ENCODE peak calls at places on chromosome 19, in four cellular contexts. One of them, this sample, is unnamed.

GRCh38 chr19:54455786-54456422 is 6.9 kb downstream of the LENG8 start:
- DNase-seq in effector memory CD4-positive, alpha-beta T cell: no peak
- DNase-seq in heart right ventricle: no peak
- DNase-seq in uterus: no peak
- DNase-seq in this sample: no peak

GRCh38 chr19:6071103-6071485 is 39.2 kb downstream of the RFX2 start:
- DNase-seq in effector memory CD4-positive, alpha-beta T cell: no peak
- DNase-seq in heart right ventricle: no peak
- DNase-seq in uterus: no peak
- DNase-seq in this sample: no peak

GRCh38 chr19:12364391-12365093 is 941 bp downstream of the ZNF442 start:
- DNase-seq in effector memory CD4-positive, alpha-beta T cell: no peak
- DNase-seq in heart right ventricle: peak; percentile 13
- DNase-seq in uterus: peak; percentile 18
- DNase-seq in this sample: no peak

GRCh38 chr19:31312004-31312403 is 37.2 kb downstream of the TSHZ3 start:
- DNase-seq in effector memory CD4-positive, alpha-beta T cell: no peak
- DNase-seq in heart right ventricle: no peak
- DNase-seq in uterus: peak; percentile 55
- DNase-seq in this sample: no peak

GRCh38 chr19:5931251-5931650 is 17.2 kb downstream of the CAPS start:
- DNase-seq in effector memory CD4-positive, alpha-beta T cell: no peak
- DNase-seq in heart right ventricle: no peak
- DNase-seq in uterus: no peak
- DNase-seq in this sample: no peak

GRCh38 chr19:31499826-31500539 is 150.7 kb upstream of the TSHZ3 start:
- DNase-seq in effector memory CD4-positive, alpha-beta T cell: no peak
- DNase-seq in heart right ventricle: no peak
- DNase-seq in uterus: no peak
- DNase-seq in this sample: no peak

GRCh38 chr19:48635263-48635965 is 1.8 kb downstream of the DBP start:
- DNase-seq in effector memory CD4-positive, alpha-beta T cell: peak; percentile 61
- DNase-seq in heart right ventricle: peak; percentile 76
- DNase-seq in uterus: peak; percentile 80
- DNase-seq in this sample: no peak

GRCh38 chr19:15337202-15337601 is 4.9 kb upstream of the BRD4 start:
- DNase-seq in effector memory CD4-positive, alpha-beta T cell: no peak
- DNase-seq in heart right ventricle: no peak
- DNase-seq in uterus: no peak
- DNase-seq in this sample: no peak

GRCh38 chr19:2942928-2943640 is 1.7 kb downstream of the ZNF77 start:
- DNase-seq in effector memory CD4-positive, alpha-beta T cell: no peak
- DNase-seq in heart right ventricle: no peak
- DNase-seq in uterus: no peak
- DNase-seq in this sample: no peak

GRCh38 chr19:16920816-16921529 is 32.2 kb downstream of the F2RL3 start:
- DNase-seq in effector memory CD4-positive, alpha-beta T cell: no peak
- DNase-seq in heart right ventricle: no peak
- DNase-seq in uterus: no peak
- DNase-seq in this sample: no peak

GRCh38 chr19:32720216-32720935 is 809 bp downstream of the TDRD12 start:
- DNase-seq in effector memory CD4-positive, alpha-beta T cell: no peak
- DNase-seq in heart right ventricle: no peak
- DNase-seq in uterus: no peak
- DNase-seq in this sample: no peak

DNA sequence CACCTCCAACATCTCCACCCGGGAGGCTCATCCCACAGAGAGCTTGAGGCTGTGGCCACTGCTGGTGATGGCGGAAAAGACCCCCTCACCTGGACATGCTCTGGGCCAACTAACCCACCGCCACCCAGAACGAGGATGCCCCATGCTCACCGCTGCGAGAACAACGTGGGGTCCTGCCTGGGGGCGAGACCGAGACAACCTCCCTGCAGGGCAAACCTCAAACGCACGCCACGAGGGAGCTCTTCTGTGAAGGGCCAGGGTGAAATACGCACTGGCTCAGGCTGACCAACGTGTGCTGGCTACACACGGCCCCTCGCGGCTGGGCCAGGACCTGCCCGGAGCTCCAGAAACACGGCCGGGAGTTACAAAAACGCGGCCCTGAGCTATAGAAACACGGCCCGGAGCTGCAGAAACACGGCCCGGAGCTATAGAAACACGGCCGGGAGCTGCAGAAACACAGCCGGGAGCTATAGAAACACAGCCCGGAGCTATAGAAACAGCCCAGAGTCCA is 19.0 kb upstream of the PLPP2 start:
- DNase-seq in effector memory CD4-positive, alpha-beta T cell: no peak
- DNase-seq in heart right ventricle: no peak
- DNase-seq in uterus: no peak
- DNase-seq in this sample: no peak
- H3K4me3 ChIP-seq in effector memory CD4-positive, alpha-beta T cell: no peak overlapping the region
- H3K4me3 ChIP-seq in heart right ventricle: peak overlapping the region; percentile 52
- H3K4me3 ChIP-seq in uterus: no peak overlapping the region
- H3K4me3 ChIP-seq in this sample: peak overlapping the region; percentile 15

GRCh38 chr19:13888281-13888680 is 11.3 kb downstream of the NANOS3 start:
- DNase-seq in effector memory CD4-positive, alpha-beta T cell: no peak
- DNase-seq in heart right ventricle: no peak
- DNase-seq in uterus: no peak
- DNase-seq in this sample: no peak

GRCh38 chr19:13887529-13887928 is 10.6 kb downstream of the NANOS3 start:
- DNase-seq in effector memory CD4-positive, alpha-beta T cell: no peak
- DNase-seq in heart right ventricle: no peak
- DNase-seq in uterus: no peak
- DNase-seq in this sample: no peak

GRCh38 chr19:13884726-13885591 is 8.0 kb downstream of the NANOS3 start:
- DNase-seq in effector memory CD4-positive, alpha-beta T cell: no peak
- DNase-seq in heart right ventricle: no peak
- DNase-seq in uterus: no peak
- DNase-seq in this sample: no peak

GRCh38 chr19:13885826-13886365 is 9.0 kb downstream of the NANOS3 start:
- DNase-seq in effector memory CD4-positive, alpha-beta T cell: no peak
- DNase-seq in heart right ventricle: no peak
- DNase-seq in uterus: no peak
- DNase-seq in this sample: no peak

GRCh38 chr19:13887039-13887438 is 10.1 kb downstream of the NANOS3 start:
- DNase-seq in effector memory CD4-positive, alpha-beta T cell: no peak
- DNase-seq in heart right ventricle: no peak
- DNase-seq in uterus: no peak
- DNase-seq in this sample: no peak
- H3K4me1 ChIP-seq in effector memory CD4-positive, alpha-beta T cell: peaks cover 14% of the 10 kb centered on the region
- H3K4me1 ChIP-seq in heart right ventricle: no peaks in the 10 kb centered on the region
- H3K4me1 ChIP-seq in uterus: no peaks in the 10 kb centered on the region
- H3K4me1 ChIP-seq in this sample: peaks cover 33% of the 10 kb centered on the region

DNA sequence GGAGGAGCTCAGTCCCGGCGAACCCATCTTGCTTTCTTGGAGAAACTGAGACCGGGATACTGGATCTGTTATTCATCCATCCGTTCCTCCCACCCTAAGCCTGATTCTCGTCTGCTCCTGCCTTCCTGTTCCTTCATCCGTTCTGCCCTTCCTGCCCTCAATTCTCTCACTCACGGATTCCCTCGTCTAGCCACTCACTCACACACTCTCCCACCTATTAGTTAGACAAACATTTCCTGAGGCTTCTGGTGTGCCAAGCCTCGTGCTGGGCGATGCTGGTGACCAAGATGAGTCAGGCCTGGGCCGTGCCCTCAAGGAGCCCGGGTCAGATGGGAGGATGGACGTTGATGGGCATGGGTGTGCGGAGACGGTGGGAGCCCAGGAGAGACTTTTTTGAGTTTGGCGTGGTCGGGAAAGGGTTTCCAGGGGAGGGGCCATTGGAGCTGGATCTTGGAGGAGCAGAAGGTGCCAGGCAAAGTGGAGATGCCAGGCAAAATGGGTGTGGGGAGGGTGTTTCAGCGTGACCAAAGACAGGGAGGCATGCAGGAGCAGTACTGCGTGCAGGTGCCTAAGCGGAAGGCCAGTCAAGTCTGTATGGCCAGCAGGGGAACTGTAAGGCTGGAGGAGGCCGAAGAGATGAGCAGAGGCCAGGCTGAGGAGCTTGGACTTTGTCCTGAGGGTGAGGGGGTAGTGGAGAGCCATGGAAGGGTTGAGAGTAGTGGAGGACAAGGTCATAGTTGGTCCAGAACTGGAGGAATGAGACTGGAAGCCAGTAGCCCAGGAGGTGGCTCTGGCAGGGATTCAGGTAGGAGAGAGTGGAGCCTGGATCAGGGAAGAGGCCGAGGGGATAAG is 7.4 kb upstream of the CNFN start:
- DNase-seq in effector memory CD4-positive, alpha-beta T cell: no peak
- DNase-seq in heart right ventricle: no peak
- DNase-seq in uterus: no peak
- DNase-seq in this sample: no peak
- H3K27ac ChIP-seq in effector memory CD4-positive, alpha-beta T cell: peak overlapping the region; percentile 58
- H3K27ac ChIP-seq in heart right ventricle: peak overlapping the region; percentile 86
- H3K27ac ChIP-seq in uterus: peak overlapping the region; percentile 89
- H3K27ac ChIP-seq in this sample: peak overlapping the region; percentile 90

GRCh38 chr19:40625406-40626120 is 24.4 kb downstream of the LTBP4 start:
- DNase-seq in effector memory CD4-positive, alpha-beta T cell: no peak
- DNase-seq in heart right ventricle: no peak
- DNase-seq in uterus: no peak
- DNase-seq in this sample: no peak

GRCh38 chr19:40622773-40623075 is 21.6 kb downstream of the LTBP4 start:
- DNase-seq in effector memory CD4-positive, alpha-beta T cell: no peak
- DNase-seq in heart right ventricle: no peak
- DNase-seq in uterus: no peak
- DNase-seq in this sample: no peak

GRCh38 chr19:40621966-40622772 is 21.0 kb downstream of the LTBP4 start:
- DNase-seq in effector memory CD4-positive, alpha-beta T cell: no peak
- DNase-seq in heart right ventricle: no peak
- DNase-seq in uterus: no peak
- DNase-seq in this sample: no peak

GRCh38 chr19:40621283-40621682 is 20.1 kb downstream of the LTBP4 start:
- DNase-seq in effector memory CD4-positive, alpha-beta T cell: no peak
- DNase-seq in heart right ventricle: no peak
- DNase-seq in uterus: no peak
- DNase-seq in this sample: no peak

GRCh38 chr19:40623403-40624239 is 22.5 kb downstream of the LTBP4 start:
- DNase-seq in effector memory CD4-positive, alpha-beta T cell: no peak
- DNase-seq in heart right ventricle: no peak
- DNase-seq in uterus: peak; percentile 41
- DNase-seq in this sample: no peak
- H3K4me3 ChIP-seq in effector memory CD4-positive, alpha-beta T cell: no peak overlapping the region
- H3K4me3 ChIP-seq in heart right ventricle: no peak overlapping the region
- H3K4me3 ChIP-seq in uterus: no peak overlapping the region
- H3K4me3 ChIP-seq in this sample: no peak overlapping the region

DNA sequence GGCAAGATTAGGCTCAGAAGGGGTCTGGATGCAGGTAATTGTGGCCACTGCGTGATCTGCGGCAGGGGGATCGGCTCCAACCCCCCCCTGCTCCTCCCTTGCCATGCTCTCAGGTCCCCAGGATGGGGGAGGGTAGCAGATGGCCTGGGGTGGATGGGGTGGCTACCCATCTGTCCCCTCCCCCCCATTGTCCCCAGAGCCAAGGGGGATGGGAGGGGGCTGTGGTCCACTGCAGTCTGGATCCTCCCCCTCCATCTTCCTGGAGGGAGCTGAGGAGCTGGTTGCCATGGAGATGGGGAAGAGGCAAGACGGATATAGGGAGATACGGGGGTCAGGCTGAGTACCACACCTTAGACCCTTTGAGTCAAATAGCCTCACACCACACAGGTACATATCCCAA is 1.6 kb upstream of the NOVA2 start:
- DNase-seq in effector memory CD4-positive, alpha-beta T cell: no peak
- DNase-seq in heart right ventricle: no peak
- DNase-seq in uterus: no peak
- DNase-seq in this sample: no peak
- H3K4me1 ChIP-seq in effector memory CD4-positive, alpha-beta T cell: peaks cover 2% of the 10 kb centered on the region
- H3K4me1 ChIP-seq in heart right ventricle: no peaks in the 10 kb centered on the region
- H3K4me1 ChIP-seq in uterus: no peaks in the 10 kb centered on the region
- H3K4me1 ChIP-seq in this sample: no peaks in the 10 kb centered on the region

DNA sequence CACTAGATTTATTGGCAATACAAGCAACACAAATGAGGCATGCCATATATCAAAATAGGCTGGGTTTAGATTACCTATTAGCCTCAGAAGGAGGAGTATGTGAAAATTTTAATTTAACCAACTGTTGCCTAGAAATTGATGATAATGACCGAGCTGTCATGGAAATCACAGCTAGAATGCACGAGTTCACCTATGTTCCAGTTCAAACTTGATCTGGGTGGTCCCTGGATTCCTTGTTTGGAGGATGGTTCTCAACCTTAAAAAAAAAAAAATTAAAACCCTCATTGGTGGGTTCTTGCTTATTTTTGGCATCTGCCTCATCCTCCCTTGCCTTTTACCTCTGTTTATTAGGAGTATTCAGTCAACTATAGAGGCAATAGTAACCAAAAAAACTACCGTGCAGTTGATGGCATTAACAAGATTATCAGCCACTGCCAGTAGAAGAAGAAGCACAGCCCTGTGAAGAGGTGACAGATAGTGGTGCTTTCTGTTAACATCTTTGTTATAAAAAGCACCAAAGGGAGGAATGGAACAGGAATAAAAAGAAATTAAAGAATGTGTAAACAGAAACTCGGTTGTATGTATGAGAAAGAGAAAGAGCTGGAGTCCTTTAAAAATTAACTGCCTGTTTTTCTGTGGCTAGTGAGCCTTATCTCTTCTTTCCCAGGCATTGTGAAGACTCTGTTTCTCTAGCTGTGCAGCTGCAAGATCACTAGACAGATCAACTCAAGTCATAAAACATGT is 106.4 kb downstream of the ZNF429 start:
- DNase-seq in effector memory CD4-positive, alpha-beta T cell: no peak
- DNase-seq in heart right ventricle: no peak
- DNase-seq in uterus: no peak
- DNase-seq in this sample: no peak
- H3K27ac ChIP-seq in effector memory CD4-positive, alpha-beta T cell: no peak overlapping the region
- H3K27ac ChIP-seq in heart right ventricle: peak overlapping the region; percentile 47
- H3K27ac ChIP-seq in uterus: peak overlapping the region; percentile 39
- H3K27ac ChIP-seq in this sample: no peak overlapping the region

This sample was measured in esophagus squamous epithelium.